ENCODE peak calls at places on chromosomes 5 and 9, in four cellular contexts. O, L, T and C are unnamed samples.

GRCh38 chr9:122118343-122119165 is 25.4 kb upstream of the TTLL11 start:
- DNase-seq in O (no peak), L (no peak), T (no peak), C (no peak)

GRCh38 chr9:14909631-14910177 is 524 bp downstream of the FREM1 start:
- DNase-seq in O (no peak), L (no peak), T (no peak), C (no peak)

GRCh38 chr5:157120102-157120501 is 11.3 kb upstream of the HAVCR2 start:
- DNase-seq in O (no peak), L (no peak), T (no peak), C (no peak)

GRCh38 chr9:75890541-75891276 is at the start of gene PCSK5:
- DNase-seq in O (peak; percentile 92), L (peak; percentile 53), T (peak; percentile 94), C (peak; percentile 93)

GRCh38 chr5:153463806-153464205 is 26.7 kb upstream of the GRIA1 start:
- DNase-seq in O (peak; percentile 47), L (no peak), T (no peak), C (no peak)

GRCh38 chr9:16092627-16093091 is 539.8 kb downstream of the CCDC171 start:
- DNase-seq in O (no peak), L (no peak), T (peak; percentile 58), C (no peak)

GRCh38 chr9:131545003-131545785 is at the start of gene PRRT1B:
- DNase-seq in O (no peak), L (no peak), T (no peak), C (peak; percentile 91)

GRCh38 chr5:154625031-154625430 is 130.1 kb upstream of the LARP1 start:
- DNase-seq in O (no peak), L (no peak), T (no peak), C (no peak)

GRCh38 chr9:99833735-99834134 is 12.1 kb downstream of the NR4A3 start:
- DNase-seq in O (no peak), L (peak; percentile 51), T (no peak), C (no peak)

GRCh38 chr9:124032247-124032646 is 20.7 kb downstream of the LHX2 start:
- DNase-seq in O (no peak), L (no peak), T (no peak), C (no peak)

GRCh38 chr5:87229780-87230179 is 37.9 kb upstream of the RASA1 start:
- DNase-seq in O (peak; percentile 69), L (no peak), T (no peak), C (no peak)

GRCh38 chr9:37412431-37413151 is 9.9 kb upstream of the GRHPR start:
- DNase-seq in O (peak; percentile 89), L (peak; percentile 71), T (no peak), C (no peak)

GRCh38 chr9:127934986-127935385 is 2.7 kb downstream of the DPM2 start:
- DNase-seq in O (no peak), L (no peak), T (no peak), C (no peak)

GRCh38 chr9:135562235-135562745 is 734 bp downstream of the PAEP start:
- DNase-seq in O (no peak), L (no peak), T (no peak), C (no peak)

GRCh38 chr9:128903871-128904371 is 16.9 kb upstream of the PHYHD1 start:
- DNase-seq in O (no peak), L (no peak), T (no peak), C (no peak)

GRCh38 chr9:108476574-108476973 is 379.2 kb downstream of the ACTL7B start:
- DNase-seq in O (no peak), L (no peak), T (no peak), C (no peak)

GRCh38 chr9:36189978-36190377 is 743 bp upstream of the CLTA start:
- DNase-seq in O (peak; percentile 19), L (peak; percentile 46), T (no peak), C (no peak)

GRCh38 chr5:7518947-7519560 is 123.1 kb downstream of the ADCY2 start:
- DNase-seq in O (no peak), L (no peak), T (no peak), C (no peak)

GRCh38 chr5:44246986-44247385 is 142.2 kb downstream of the FGF10 start:
- DNase-seq in O (no peak), L (no peak), T (no peak), C (no peak)

GRCh38 chr5:139065296-139065695 is 132.9 kb downstream of the SIL1 start:
- DNase-seq in O (no peak), L (no peak), T (no peak), C (no peak)

GRCh38 chr5:16568875-16569580 is 47.8 kb downstream of the RETREG1 start:
- DNase-seq in O (peak; percentile 85), L (no peak), T (no peak), C (no peak)

GRCh38 chr9:122056484-122056883 is 36.6 kb downstream of the TTLL11 start:
- DNase-seq in O (peak; percentile 21), L (no peak), T (no peak), C (no peak)

DNA sequence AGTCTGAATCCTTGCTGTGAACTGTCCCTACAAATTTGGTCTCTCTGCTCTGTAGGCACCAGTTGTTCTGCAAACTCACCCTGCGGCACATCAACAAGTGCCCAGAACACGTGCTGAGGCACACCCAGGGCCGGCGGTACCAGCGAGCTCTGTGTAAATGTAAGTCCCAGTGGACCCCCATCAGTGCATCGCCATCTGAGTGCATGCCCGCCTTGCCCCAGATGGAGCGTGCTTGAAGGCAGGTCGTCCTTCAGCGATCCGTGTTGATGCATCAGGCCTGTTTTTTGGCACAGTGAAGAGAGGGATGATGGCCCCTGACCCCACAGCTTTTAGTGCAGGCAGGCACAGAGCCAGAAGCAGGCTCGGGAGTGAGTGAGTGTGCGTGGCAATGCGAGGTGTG is 1.3 kb downstream of the SURF2 start:
- DNase-seq in O (no peak), L (no peak), T (no peak), C (no peak)
- H3K4me3 ChIP-seq in O (no peak overlapping the region), L (no peak overlapping the region), T (no peak overlapping the region), C (peak overlapping the region; percentile 91)

DNA sequence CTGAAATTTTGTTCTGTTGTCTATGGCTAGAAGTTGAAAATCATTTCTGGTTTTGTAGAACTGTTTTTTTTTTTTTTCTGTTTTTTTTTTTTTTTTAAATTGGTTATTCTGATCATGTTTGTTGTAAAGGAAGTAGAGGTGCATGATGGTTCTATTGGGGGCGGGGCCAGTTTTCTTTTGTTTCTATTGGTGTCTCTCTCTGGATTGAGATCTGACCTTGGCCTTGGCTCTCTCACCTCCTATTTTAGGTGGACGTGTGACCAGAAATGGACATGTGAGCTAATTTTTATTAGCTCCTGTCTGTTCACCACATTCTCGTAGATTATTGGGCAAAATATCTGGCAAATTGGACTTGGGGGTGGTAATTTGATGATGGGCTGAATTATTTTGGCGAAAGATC is 3.2 kb downstream of the ZNF618 start:
- DNase-seq in O (no peak), L (no peak), T (peak; percentile 79), C (no peak)
- TF ChIP-seq CTCF in O (no peak), L (no peak), T (no peak), C (no peak)

GRCh38 chr5:68698025-68698940 is 395.5 kb upstream of the SLC30A5 start:
- DNase-seq in O (no peak), L (no peak), T (no peak), C (no peak)

GRCh38 chr5:68699966-68700365 is 393.8 kb upstream of the SLC30A5 start:
- DNase-seq in O (no peak), L (peak; percentile 49), T (no peak), C (no peak)
- H3K4me3 ChIP-seq in O (no peak overlapping the region), L (no peak overlapping the region), T (no peak overlapping the region), C (no peak overlapping the region)

GRCh38 chr9:113410207-113411158 is at the start of the genes C9orf43 and POLE3:
- DNase-seq in O (peak; percentile 96), L (peak; percentile 97), T (peak; percentile 95), C (peak; percentile 97)
- TF ChIP-seq CTCF in O (no peak), L (no peak), T (peak; percentile 14), C (no peak)

GRCh38 chr5:180271205-180271604 is 20.7 kb downstream of the MAPK9 start:
- DNase-seq in O (no peak), L (no peak), T (no peak), C (no peak)
- H3K4me3 ChIP-seq in O (no peak overlapping the region), L (no peak overlapping the region), T (no peak overlapping the region), C (no peak overlapping the region)

GRCh38 chr9:89492586-89492985 is 5.3 kb downstream of the SEMA4D start:
- DNase-seq in O (no peak), L (no peak), T (no peak), C (no peak)

GRCh38 chr9:89493671-89494070 is 4.2 kb downstream of the SEMA4D start:
- DNase-seq in O (no peak), L (no peak), T (no peak), C (no peak)

GRCh38 chr9:89491688-89492087 is 6.2 kb downstream of the SEMA4D start:
- DNase-seq in O (no peak), L (no peak), T (no peak), C (no peak)

GRCh38 chr9:89494199-89494598 is 3.7 kb downstream of the SEMA4D start:
- DNase-seq in O (no peak), L (no peak), T (no peak), C (no peak)

GRCh38 chr9:89493181-89493580 is 4.7 kb downstream of the SEMA4D start:
- DNase-seq in O (no peak), L (no peak), T (no peak), C (no peak)
- TF ChIP-seq CTCF in O (no peak), L (no peak), T (no peak), C (no peak)

GRCh38 chr5:59093329-59093728 is 510.5 kb downstream of the RAB3C start:
- DNase-seq in O (no peak), L (no peak), T (no peak), C (no peak)
- H3K4me3 ChIP-seq in O (no peak overlapping the region), L (no peak overlapping the region), T (no peak overlapping the region), C (peak overlapping the region; percentile 40)

GRCh38 chr9:17739022-17739421 is 160.2 kb downstream of the SH3GL2 start:
- DNase-seq in O (no peak), L (no peak), T (no peak), C (no peak)

GRCh38 chr9:17744786-17745185 is 165.9 kb downstream of the SH3GL2 start:
- DNase-seq in O (peak; percentile 6), L (no peak), T (no peak), C (no peak)

GRCh38 chr9:17742065-17742464 is 163.2 kb downstream of the SH3GL2 start:
- DNase-seq in O (no peak), L (no peak), T (no peak), C (no peak)
- TF ChIP-seq CTCF in O (no peak), L (no peak), T (no peak), C (no peak)

GRCh38 chr5:132812123-132812948 is 766 bp upstream of the SOWAHA start:
- DNase-seq in O (no peak), L (no peak), T (no peak), C (no peak)
- H3K4me3 ChIP-seq in O (no peak overlapping the region), L (no peak overlapping the region), T (no peak overlapping the region), C (no peak overlapping the region)